ENCODE peak calls at places on chromosomes 5 and 9, in ten cellular contexts. One of them, this sample, is unnamed.

GRCh38 chr5:73603998-73604397 is 22.0 kb upstream of the ARHGEF28 start:
- DNase-seq in cardiac muscle cell: no peak
- DNase-seq in hepatocyte: no peak
- DNase-seq in neural crest cell: no peak
- DNase-seq in astrocyte of the cerebellum: no peak
- DNase-seq in dorsolateral prefrontal cortex: no peak
- DNase-seq in sigmoid colon: no peak
- DNase-seq in GM23338: no peak
- DNase-seq in HL-60: no peak
- DNase-seq in foreskin fibroblast: no peak
- DNase-seq in this sample: no peak

GRCh38 chr9:116156621-116157314 is 3.2 kb downstream of the PAPPA start:
- DNase-seq in dorsolateral prefrontal cortex: no peak
- DNase-seq in foreskin fibroblast: peak
- DNase-seq in astrocyte of the cerebellum: no peak
- DNase-seq in hepatocyte: peak
- DNase-seq in GM23338: peak
- DNase-seq in sigmoid colon: peak
- DNase-seq in HL-60: no peak
- DNase-seq in neural crest cell: no peak
- DNase-seq in cardiac muscle cell: peak
- DNase-seq in this sample: no peak

GRCh38 chr5:172437445-172438303 is 16.7 kb downstream of the SH3PXD2B start:
- DNase-seq in HL-60: peak
- DNase-seq in neural crest cell: no peak
- DNase-seq in hepatocyte: peak
- DNase-seq in astrocyte of the cerebellum: no peak
- DNase-seq in GM23338: no peak
- DNase-seq in cardiac muscle cell: peak
- DNase-seq in dorsolateral prefrontal cortex: no peak
- DNase-seq in foreskin fibroblast: peak
- DNase-seq in sigmoid colon: peak
- DNase-seq in this sample: peak

GRCh38 chr9:42852133-42852532 is 668.7 kb downstream of the SPATA31A6 start:
- DNase-seq in sigmoid colon: no peak
- DNase-seq in foreskin fibroblast: peak
- DNase-seq in astrocyte of the cerebellum: no peak
- DNase-seq in HL-60: no peak
- DNase-seq in GM23338: peak
- DNase-seq in hepatocyte: peak
- DNase-seq in dorsolateral prefrontal cortex: peak
- DNase-seq in neural crest cell: peak
- DNase-seq in cardiac muscle cell: peak
- DNase-seq in this sample: peak

GRCh38 chr5:97499605-97500004 is 316.6 kb upstream of the RIOK2 start:
- DNase-seq in foreskin fibroblast: peak
- DNase-seq in HL-60: no peak
- DNase-seq in sigmoid colon: no peak
- DNase-seq in astrocyte of the cerebellum: no peak
- DNase-seq in cardiac muscle cell: no peak
- DNase-seq in GM23338: no peak
- DNase-seq in hepatocyte: no peak
- DNase-seq in neural crest cell: no peak
- DNase-seq in dorsolateral prefrontal cortex: no peak
- DNase-seq in this sample: no peak

GRCh38 chr9:87890866-87891265 is 8.2 kb downstream of the SPATA31E1 start:
- DNase-seq in sigmoid colon: no peak
- DNase-seq in cardiac muscle cell: no peak
- DNase-seq in GM23338: no peak
- DNase-seq in dorsolateral prefrontal cortex: no peak
- DNase-seq in foreskin fibroblast: no peak
- DNase-seq in hepatocyte: no peak
- DNase-seq in HL-60: no peak
- DNase-seq in astrocyte of the cerebellum: no peak
- DNase-seq in neural crest cell: no peak
- DNase-seq in this sample: no peak

GRCh38 chr5:172816887-172817418 is 17.1 kb upstream of the ERGIC1 start:
- DNase-seq in HL-60: no peak
- DNase-seq in cardiac muscle cell: no peak
- DNase-seq in astrocyte of the cerebellum: no peak
- DNase-seq in neural crest cell: no peak
- DNase-seq in dorsolateral prefrontal cortex: no peak
- DNase-seq in hepatocyte: no peak
- DNase-seq in foreskin fibroblast: peak
- DNase-seq in GM23338: no peak
- DNase-seq in sigmoid colon: no peak
- DNase-seq in this sample: no peak

GRCh38 chr9:22452415-22453010 is 5.9 kb downstream of the DMRTA1 start:
- DNase-seq in dorsolateral prefrontal cortex: no peak
- DNase-seq in cardiac muscle cell: peak
- DNase-seq in astrocyte of the cerebellum: peak
- DNase-seq in HL-60: no peak
- DNase-seq in foreskin fibroblast: peak
- DNase-seq in neural crest cell: peak
- DNase-seq in sigmoid colon: no peak
- DNase-seq in hepatocyte: peak
- DNase-seq in GM23338: peak
- DNase-seq in this sample: peak

GRCh38 chr5:8601831-8602354 is 732.9 kb downstream of the MTRR start:
- DNase-seq in sigmoid colon: no peak
- DNase-seq in astrocyte of the cerebellum: no peak
- DNase-seq in foreskin fibroblast: peak
- DNase-seq in GM23338: no peak
- DNase-seq in neural crest cell: no peak
- DNase-seq in dorsolateral prefrontal cortex: no peak
- DNase-seq in hepatocyte: no peak
- DNase-seq in HL-60: no peak
- DNase-seq in cardiac muscle cell: no peak
- DNase-seq in this sample: no peak

GRCh38 chr5:119269061-119269579 is 86.7 kb upstream of the TNFAIP8 start:
- DNase-seq in hepatocyte: peak
- DNase-seq in sigmoid colon: peak
- DNase-seq in dorsolateral prefrontal cortex: no peak
- DNase-seq in foreskin fibroblast: peak
- DNase-seq in astrocyte of the cerebellum: no peak
- DNase-seq in neural crest cell: no peak
- DNase-seq in HL-60: no peak
- DNase-seq in GM23338: peak
- DNase-seq in cardiac muscle cell: peak
- DNase-seq in this sample: peak

GRCh38 chr9:129802833-129803678 is at the start of gene TOR1B:
- DNase-seq in HL-60: peak
- DNase-seq in sigmoid colon: peak
- DNase-seq in dorsolateral prefrontal cortex: peak
- DNase-seq in astrocyte of the cerebellum: peak
- DNase-seq in GM23338: peak
- DNase-seq in cardiac muscle cell: peak
- DNase-seq in foreskin fibroblast: peak
- DNase-seq in neural crest cell: peak
- DNase-seq in hepatocyte: peak
- DNase-seq in this sample: peak
- TF ChIP-seq CTCF in HL-60: no peak
- TF ChIP-seq CTCF in sigmoid colon: no peak
- TF ChIP-seq CTCF in dorsolateral prefrontal cortex: peak
- TF ChIP-seq CTCF in astrocyte of the cerebellum: no peak
- TF ChIP-seq CTCF in GM23338: no peak
- TF ChIP-seq CTCF in cardiac muscle cell: no peak
- TF ChIP-seq CTCF in foreskin fibroblast: no peak
- TF ChIP-seq CTCF in neural crest cell: no peak
- TF ChIP-seq CTCF in hepatocyte: no peak
- TF ChIP-seq CTCF in this sample: no peak

GRCh38 chr5:153476767-153477166 is 13.7 kb upstream of the GRIA1 start:
- DNase-seq in foreskin fibroblast: peak
- DNase-seq in GM23338: peak
- DNase-seq in neural crest cell: no peak
- DNase-seq in dorsolateral prefrontal cortex: no peak
- DNase-seq in HL-60: no peak
- DNase-seq in hepatocyte: peak
- DNase-seq in cardiac muscle cell: no peak
- DNase-seq in sigmoid colon: no peak
- DNase-seq in astrocyte of the cerebellum: peak
- DNase-seq in this sample: no peak
- TF ChIP-seq CTCF in foreskin fibroblast: peak
- TF ChIP-seq CTCF in GM23338: peak
- TF ChIP-seq CTCF in neural crest cell: no peak
- TF ChIP-seq CTCF in dorsolateral prefrontal cortex: no peak
- TF ChIP-seq CTCF in HL-60: no peak
- TF ChIP-seq CTCF in hepatocyte: no peak
- TF ChIP-seq CTCF in cardiac muscle cell: peak
- TF ChIP-seq CTCF in sigmoid colon: no peak
- TF ChIP-seq CTCF in astrocyte of the cerebellum: peak
- TF ChIP-seq CTCF in this sample: no peak

GRCh38 chr9:128174062-128174461 is 14.0 kb downstream of the BBLN start:
- DNase-seq in GM23338: no peak
- DNase-seq in HL-60: no peak
- DNase-seq in hepatocyte: peak
- DNase-seq in cardiac muscle cell: no peak
- DNase-seq in astrocyte of the cerebellum: no peak
- DNase-seq in neural crest cell: no peak
- DNase-seq in dorsolateral prefrontal cortex: no peak
- DNase-seq in sigmoid colon: no peak
- DNase-seq in foreskin fibroblast: no peak
- DNase-seq in this sample: no peak
- TF ChIP-seq CTCF in GM23338: no peak
- TF ChIP-seq CTCF in HL-60: no peak
- TF ChIP-seq CTCF in hepatocyte: no peak
- TF ChIP-seq CTCF in cardiac muscle cell: no peak
- TF ChIP-seq CTCF in astrocyte of the cerebellum: no peak
- TF ChIP-seq CTCF in neural crest cell: no peak
- TF ChIP-seq CTCF in dorsolateral prefrontal cortex: no peak
- TF ChIP-seq CTCF in sigmoid colon: no peak
- TF ChIP-seq CTCF in foreskin fibroblast: no peak
- TF ChIP-seq CTCF in this sample: no peak

DNA sequence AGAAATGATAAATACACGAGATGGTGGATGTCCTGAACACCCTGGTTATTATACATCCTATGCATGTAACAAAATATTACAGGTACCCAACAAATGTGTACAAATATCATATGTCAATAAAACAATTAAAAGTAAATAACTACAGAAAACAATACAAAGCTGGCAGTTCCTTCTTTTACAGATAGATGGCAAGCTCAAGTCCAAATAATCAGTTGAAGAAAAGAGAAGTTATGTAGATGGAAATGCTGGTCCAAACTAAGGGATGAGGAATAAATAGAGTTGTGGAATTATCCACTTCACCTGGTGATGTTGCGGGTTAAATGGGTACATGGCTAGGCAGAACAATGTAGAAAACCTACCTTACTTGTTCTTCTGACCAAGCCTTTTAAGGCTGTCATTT is 79.4 kb downstream of the PALM2AKAP2 start:
- DNase-seq in sigmoid colon: no peak
- DNase-seq in foreskin fibroblast: peak
- DNase-seq in hepatocyte: no peak
- DNase-seq in GM23338: no peak
- DNase-seq in cardiac muscle cell: no peak
- DNase-seq in neural crest cell: no peak
- DNase-seq in HL-60: no peak
- DNase-seq in dorsolateral prefrontal cortex: no peak
- DNase-seq in astrocyte of the cerebellum: no peak
- DNase-seq in this sample: no peak
- TF ChIP-seq CTCF in sigmoid colon: no peak
- TF ChIP-seq CTCF in foreskin fibroblast: no peak
- TF ChIP-seq CTCF in hepatocyte: peak
- TF ChIP-seq CTCF in GM23338: peak
- TF ChIP-seq CTCF in cardiac muscle cell: peak
- TF ChIP-seq CTCF in neural crest cell: peak
- TF ChIP-seq CTCF in HL-60: peak
- TF ChIP-seq CTCF in dorsolateral prefrontal cortex: peak
- TF ChIP-seq CTCF in astrocyte of the cerebellum: peak
- TF ChIP-seq CTCF in this sample: no peak

DNA sequence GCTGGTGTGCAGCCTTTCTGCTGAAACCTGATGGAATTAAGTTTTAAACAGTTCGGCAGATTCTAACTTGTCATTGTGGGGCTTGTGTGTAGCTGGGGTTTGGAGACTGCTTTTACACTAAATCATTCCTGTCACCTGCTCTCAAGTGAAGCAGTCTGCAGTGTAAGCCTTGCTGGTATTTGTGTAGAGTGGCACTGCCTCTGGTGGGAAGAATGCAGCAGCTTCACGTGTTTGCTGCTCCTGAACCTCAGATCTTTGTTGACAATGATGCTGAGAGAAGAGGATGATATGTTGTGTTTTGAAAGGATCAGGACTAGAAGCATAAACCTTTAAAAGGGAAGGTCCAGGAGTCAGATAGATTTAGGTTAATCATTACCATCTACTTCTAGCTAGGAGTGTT is 88.1 kb downstream of the KDM4C start:
- DNase-seq in dorsolateral prefrontal cortex: no peak
- DNase-seq in astrocyte of the cerebellum: no peak
- DNase-seq in foreskin fibroblast: no peak
- DNase-seq in cardiac muscle cell: peak
- DNase-seq in sigmoid colon: no peak
- DNase-seq in hepatocyte: peak
- DNase-seq in neural crest cell: no peak
- DNase-seq in GM23338: peak
- DNase-seq in HL-60: no peak
- DNase-seq in this sample: no peak
- TF ChIP-seq CTCF in dorsolateral prefrontal cortex: no peak
- TF ChIP-seq CTCF in astrocyte of the cerebellum: peak
- TF ChIP-seq CTCF in foreskin fibroblast: peak
- TF ChIP-seq CTCF in cardiac muscle cell: peak
- TF ChIP-seq CTCF in sigmoid colon: no peak
- TF ChIP-seq CTCF in hepatocyte: peak
- TF ChIP-seq CTCF in neural crest cell: peak
- TF ChIP-seq CTCF in GM23338: peak
- TF ChIP-seq CTCF in HL-60: no peak
- TF ChIP-seq CTCF in this sample: no peak

GRCh38 chr5:92519717-92520632 is 1061.0 kb downstream of the NR2F1-AS1 start:
- DNase-seq in GM23338: no peak
- DNase-seq in neural crest cell: no peak
- DNase-seq in hepatocyte: no peak
- DNase-seq in astrocyte of the cerebellum: no peak
- DNase-seq in sigmoid colon: no peak
- DNase-seq in cardiac muscle cell: no peak
- DNase-seq in HL-60: no peak
- DNase-seq in foreskin fibroblast: peak
- DNase-seq in dorsolateral prefrontal cortex: no peak
- DNase-seq in this sample: no peak

GRCh38 chr5:92514901-92515300 is 1066.1 kb downstream of the NR2F1-AS1 start:
- DNase-seq in cardiac muscle cell: no peak
- DNase-seq in HL-60: no peak
- DNase-seq in GM23338: no peak
- DNase-seq in dorsolateral prefrontal cortex: no peak
- DNase-seq in foreskin fibroblast: peak
- DNase-seq in sigmoid colon: no peak
- DNase-seq in astrocyte of the cerebellum: no peak
- DNase-seq in hepatocyte: no peak
- DNase-seq in neural crest cell: no peak
- DNase-seq in this sample: no peak

GRCh38 chr5:92513067-92513466 is 1068.0 kb downstream of the NR2F1-AS1 start:
- DNase-seq in GM23338: no peak
- DNase-seq in sigmoid colon: no peak
- DNase-seq in astrocyte of the cerebellum: no peak
- DNase-seq in hepatocyte: no peak
- DNase-seq in cardiac muscle cell: no peak
- DNase-seq in HL-60: no peak
- DNase-seq in foreskin fibroblast: no peak
- DNase-seq in neural crest cell: no peak
- DNase-seq in dorsolateral prefrontal cortex: no peak
- DNase-seq in this sample: no peak

GRCh38 chr5:92518318-92518913 is 1062.6 kb downstream of the NR2F1-AS1 start:
- DNase-seq in GM23338: peak
- DNase-seq in cardiac muscle cell: peak
- DNase-seq in hepatocyte: peak
- DNase-seq in neural crest cell: no peak
- DNase-seq in dorsolateral prefrontal cortex: no peak
- DNase-seq in HL-60: no peak
- DNase-seq in foreskin fibroblast: peak
- DNase-seq in astrocyte of the cerebellum: no peak
- DNase-seq in sigmoid colon: no peak
- DNase-seq in this sample: peak
- TF ChIP-seq CTCF in GM23338: peak
- TF ChIP-seq CTCF in cardiac muscle cell: peak
- TF ChIP-seq CTCF in hepatocyte: peak
- TF ChIP-seq CTCF in neural crest cell: peak
- TF ChIP-seq CTCF in dorsolateral prefrontal cortex: peak
- TF ChIP-seq CTCF in HL-60: peak
- TF ChIP-seq CTCF in foreskin fibroblast: peak
- TF ChIP-seq CTCF in astrocyte of the cerebellum: peak
- TF ChIP-seq CTCF in sigmoid colon: peak
- TF ChIP-seq CTCF in this sample: peak